ENCODE peak calls at places on chromosomes 3 and 15, in five cellular contexts. E is GM12878, Z is WTC11, G is H1, C is K562. I is an unnamed sample.

GRCh38 chr15:51205050-51205707 is 110.5 kb upstream of the TNFAIP8L3 start:
- DNase-seq in E (no peak), Z (no peak), G (no peak), C (no peak), I (no peak)

GRCh38 chr3:48247401-48247807 is 6.5 kb downstream of the ZNF589 start:
- DNase-seq in E (no peak), Z (no peak), G (no peak), C (no peak), I (no peak)

GRCh38 chr15:39706252-39706651 is 76.4 kb downstream of the FSIP1 start:
- DNase-seq in E (no peak), Z (no peak), G (no peak), C (no peak), I (no peak)

GRCh38 chr15:74977599-74977998 is 17.8 kb upstream of the SCAMP5 start:
- DNase-seq in E (no peak), Z (no peak), G (no peak), C (no peak), I (no peak)

GRCh38 chr15:48862705-48863104 is 15.2 kb upstream of the EID1 start:
- DNase-seq in E (no peak), Z (peak; percentile 21), G (no peak), C (no peak), I (no peak)

GRCh38 chr3:13873818-13874217 is 6.1 kb downstream of the WNT7A start:
- DNase-seq in E (no peak), Z (no peak), G (no peak), C (no peak), I (no peak)

GRCh38 chr3:13419356-13420050 is 619 bp downstream of the NUP210 start:
- DNase-seq in E (no peak), Z (peak; percentile 44), G (no peak), C (peak; percentile 89), I (no peak)

GRCh38 chr3:16883057-16883725 is 1.6 kb upstream of the PLCL2 start:
- DNase-seq in E (no peak), Z (peak; percentile 23), G (no peak), C (no peak), I (no peak)

GRCh38 chr15:93141373-93141790 is 52.4 kb upstream of the RGMA start:
- DNase-seq in E (no peak), Z (no peak), G (no peak), C (no peak), I (no peak)

GRCh38 chr3:45980819-45981218 is 14.8 kb downstream of the FYCO1 start:
- DNase-seq in E (no peak), Z (no peak), G (no peak), C (no peak), I (no peak)

GRCh38 chr3:65398953-65399352 is 639.8 kb downstream of the MAGI1 start:
- DNase-seq in E (no peak), Z (no peak), G (no peak), C (no peak), I (no peak)

GRCh38 chr3:48569400-48569799 is 5.8 kb upstream of the UCN2 start:
- DNase-seq in E (no peak), Z (no peak), G (no peak), C (no peak), I (no peak)

DNA sequence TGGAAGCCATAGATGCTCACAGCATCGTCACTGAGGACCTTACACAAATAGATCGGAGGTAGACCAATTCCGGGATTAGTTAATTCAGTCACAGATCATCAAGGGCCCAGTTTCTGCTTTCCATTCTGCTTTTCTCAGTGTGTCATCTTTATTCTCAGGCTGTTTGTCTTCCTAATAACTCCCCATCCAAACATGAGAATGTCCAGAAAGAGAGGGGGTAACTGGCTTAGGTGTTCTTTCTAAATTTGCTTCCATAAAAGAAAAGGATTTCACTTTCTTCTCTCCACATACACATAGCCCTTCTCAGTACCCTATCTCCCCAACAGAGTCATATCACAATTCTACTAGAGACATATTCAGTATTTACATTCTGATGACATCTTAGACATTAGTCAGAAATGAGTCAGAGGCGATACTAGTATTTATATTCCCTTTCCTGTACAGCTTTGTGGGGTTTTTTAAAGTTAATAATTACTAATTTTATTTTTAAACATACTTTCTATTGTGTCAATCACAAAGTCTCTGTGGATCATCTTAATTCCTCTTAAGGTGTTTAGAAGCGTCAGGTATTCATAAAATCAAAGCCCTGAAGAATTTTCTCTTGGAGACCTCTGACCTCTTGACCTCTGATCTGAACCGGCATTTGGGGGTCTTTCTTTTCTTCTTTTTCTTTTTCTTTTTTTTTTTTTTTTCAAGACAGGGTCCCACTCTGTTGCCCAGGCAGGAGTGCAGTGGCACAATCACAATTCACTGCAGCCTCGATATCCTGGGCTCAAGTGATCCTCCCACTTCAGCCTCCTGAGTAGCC is 24.3 kb upstream of the IL12A start:
- DNase-seq in E (peak; percentile 74), Z (no peak), G (no peak), C (no peak), I (no peak)
- TF ChIP-seq ATF2 in E (peak; percentile 96), Z (no peak), G (no peak), C (no peak), I (no peak)

GRCh38 chr3:6099458-6100137 is 761.3 kb upstream of the GRM7 start:
- DNase-seq in E (no peak), Z (no peak), G (no peak), C (no peak), I (no peak)
- TF ChIP-seq ATF2 in E (no peak), Z (no peak), G (no peak), C (no peak), I (no peak)

DNA sequence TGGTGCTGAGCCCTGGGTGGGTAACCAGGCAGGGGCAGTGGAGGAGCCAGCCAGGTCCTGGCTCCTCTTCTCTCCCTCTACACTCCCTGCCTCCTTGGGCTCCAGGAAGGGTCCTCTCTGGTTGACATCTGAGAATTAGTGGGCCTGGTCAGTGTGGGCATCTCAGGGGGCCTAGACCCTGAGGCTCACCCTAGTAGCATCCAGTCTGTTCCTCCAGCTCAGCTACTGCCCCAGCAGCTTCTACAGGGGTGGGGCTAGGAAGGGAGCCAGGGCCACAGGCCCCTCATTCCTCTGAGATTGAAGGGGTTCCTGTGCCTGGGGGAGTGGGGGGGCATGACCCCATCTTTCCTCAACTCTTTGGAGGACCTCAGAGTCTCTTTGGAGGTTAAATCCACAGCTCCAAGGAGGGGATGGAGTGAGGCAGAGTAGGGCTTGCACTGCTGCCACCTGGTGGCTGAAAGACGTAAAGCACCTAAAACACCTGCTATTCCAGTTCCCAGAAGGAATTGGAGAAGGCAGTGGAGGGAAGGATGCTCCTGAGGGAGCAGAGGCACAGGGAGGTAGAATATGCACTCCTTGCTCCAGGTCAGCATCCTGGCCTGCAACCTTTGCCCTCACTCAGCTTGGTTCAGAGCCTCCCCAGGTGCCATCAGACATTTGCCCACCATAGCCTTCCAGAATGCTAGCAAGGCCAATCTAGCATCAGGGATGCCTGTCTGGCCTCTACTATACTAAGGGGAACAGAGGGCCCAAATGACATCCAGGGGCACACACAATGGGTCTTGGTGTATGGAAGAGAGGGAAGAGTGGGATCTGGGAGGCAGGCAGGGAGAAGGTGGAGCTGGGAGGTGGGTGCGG is 25.1 kb downstream of the C3orf18 start:
- DNase-seq in E (no peak), Z (peak; percentile 87), G (peak; percentile 50), C (peak; percentile 67), I (peak; percentile 40)
- TF ChIP-seq ATF2 in E (no peak), Z (no peak), G (no peak), C (no peak), I (no peak)

DNA sequence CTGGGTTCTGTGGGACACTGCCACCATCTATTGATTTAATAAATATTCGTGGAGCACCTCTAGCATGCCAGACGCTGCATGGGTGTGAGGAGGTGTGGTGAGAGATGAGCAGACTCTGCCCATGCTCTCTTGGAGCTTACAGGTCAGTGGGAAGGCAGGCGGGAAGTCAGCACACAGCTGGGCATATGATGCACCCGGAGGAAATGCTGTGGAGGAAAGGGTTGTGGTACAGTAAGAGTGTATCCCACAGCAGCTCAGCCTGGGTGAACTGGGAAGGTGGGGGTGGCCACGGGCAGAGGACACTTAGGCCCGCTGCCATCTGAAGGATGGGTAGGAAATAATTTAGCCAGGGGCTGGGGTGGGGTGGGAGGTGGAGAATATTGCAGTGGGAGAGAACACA is 392.1 kb downstream of the CACNA2D3 start:
- DNase-seq in E (no peak), Z (no peak), G (no peak), C (no peak), I (no peak)
- TF ChIP-seq ATF2 in E (no peak), Z (no peak), G (no peak), C (no peak), I (no peak)

DNA sequence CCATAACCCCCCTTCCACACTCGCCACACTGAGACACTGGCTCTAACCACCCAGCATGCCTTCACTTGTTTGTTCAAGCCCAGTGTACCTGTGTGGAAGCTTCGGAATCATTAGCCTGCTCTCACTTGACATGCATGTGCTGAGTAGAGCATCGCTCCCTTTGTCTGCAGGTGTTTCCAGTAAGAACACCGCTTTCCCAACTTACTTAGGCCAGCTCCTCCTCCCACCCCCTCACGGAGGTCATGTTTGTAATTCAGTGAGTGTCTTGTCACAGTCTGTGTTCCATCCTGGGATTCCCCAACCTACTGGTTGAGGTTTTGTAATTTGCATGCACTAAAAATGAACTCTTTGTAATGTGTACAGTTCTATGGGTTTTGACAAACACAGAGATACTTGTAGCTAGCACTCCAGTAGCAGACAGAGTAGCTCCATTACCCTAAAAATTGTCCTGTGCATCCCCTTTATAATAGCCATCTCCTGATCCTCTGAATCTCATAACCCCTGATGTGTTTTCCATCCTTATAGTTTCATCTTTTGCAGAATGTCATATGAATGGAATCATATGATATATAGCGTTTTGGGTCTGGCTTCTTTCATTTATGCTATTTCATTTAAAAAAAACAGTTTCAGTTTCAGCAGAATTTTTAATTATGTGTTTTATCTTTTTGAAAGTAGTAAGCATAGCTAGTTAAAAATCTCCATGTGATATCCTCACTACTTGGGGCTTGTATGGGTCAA is 132.5 kb downstream of the KLF13 start:
- DNase-seq in E (peak; percentile 77), Z (no peak), G (no peak), C (no peak), I (no peak)
- TF ChIP-seq ATF2 in E (peak; percentile 73), Z (no peak), G (no peak), C (no peak), I (no peak)

DNA sequence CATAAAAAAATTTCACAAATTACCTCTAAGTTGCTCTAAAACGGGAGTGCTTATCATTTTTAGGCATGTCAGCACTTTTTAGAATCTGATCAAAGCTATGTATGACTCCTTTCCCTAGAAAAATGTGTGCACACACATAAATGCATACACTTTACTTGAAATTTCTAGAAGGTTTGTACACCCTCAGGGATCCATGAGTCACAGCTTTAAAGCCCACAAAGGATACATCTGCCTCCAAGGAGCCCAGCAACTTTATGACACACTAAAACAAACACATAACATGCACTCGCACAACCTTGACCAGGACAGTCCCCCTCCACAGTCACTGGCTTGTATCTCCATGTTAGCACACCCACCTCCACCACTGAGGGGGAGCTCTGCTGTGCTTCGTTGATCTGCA is 721.9 kb upstream of the CFAP20DC start:
- DNase-seq in E (no peak), Z (no peak), G (no peak), C (no peak), I (peak; percentile 5)
- TF ChIP-seq ATF2 in E (no peak), Z (no peak), G (no peak), C (no peak), I (no peak)

GRCh38 chr15:80923668-80924067 is 66.0 kb downstream of the MESD start:
- DNase-seq in E (no peak), Z (no peak), G (no peak), C (no peak), I (no peak)
- TF ChIP-seq ATF2 in E (no peak), Z (no peak), G (no peak), C (no peak), I (no peak)

GRCh38 chr3:114775395-114775794 is 371.7 kb downstream of the ZBTB20 start:
- DNase-seq in E (no peak), Z (no peak), G (no peak), C (no peak), I (no peak)

DNA sequence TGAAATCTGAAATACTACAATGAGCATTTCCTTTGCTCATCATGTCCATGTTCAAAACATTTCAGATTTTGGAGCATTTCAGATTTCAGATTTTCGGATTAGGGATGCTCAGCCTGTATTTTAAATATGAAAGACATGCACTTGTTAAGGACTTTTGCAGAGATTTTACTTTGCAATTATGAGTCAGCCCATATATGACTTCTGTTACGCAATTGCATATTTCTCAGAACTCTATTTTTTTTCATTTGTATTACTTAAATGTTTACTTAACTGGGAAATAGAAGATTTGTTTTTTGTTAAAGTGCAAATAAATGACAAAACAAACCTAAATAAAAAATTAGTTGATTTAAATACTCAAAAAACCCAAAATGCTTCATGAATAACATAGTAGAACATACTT is 376.2 kb downstream of the ZBTB20 start:
- DNase-seq in E (no peak), Z (no peak), G (no peak), C (no peak), I (no peak)
- TF ChIP-seq ATF2 in E (no peak), Z (no peak), G (no peak), C (no peak), I (no peak)

I was measured in HepG2.